ENCODE peak calls at places on chromosome 1, in eight cellular contexts. One of them, this sample, is unnamed.

GRCh38 chr1:245361951-245362350 is 207.2 kb downstream of the KIF26B start:
- DNase-seq in Caki2: no peak
- DNase-seq in fibroblast of lung: no peak
- DNase-seq in stimulated activated CD8-positive, alpha-beta memory T cell treated with anti-CD3 and anti-CD28 coated beads, Interleukin-15, amount 100 ng/mL, for 1 hour: no peak
- DNase-seq in progenitor cell of endocrine pancreas: no peak
- DNase-seq in activated CD4-positive, alpha-beta memory T cell treated with anti-CD3 and anti-CD28 coated beads, Interleukin-2, amount 10 ng/mL, durations not matched to agents 7 days and 5 days: no peak
- DNase-seq in right cardiac atrium: no peak
- DNase-seq in colonic mucosa: no peak
- DNase-seq in this sample: no peak

GRCh38 chr1:32991386-32991785 is 26.8 kb upstream of the RNF19B start:
- DNase-seq in Caki2: peak; percentile 84
- DNase-seq in fibroblast of lung: no peak
- DNase-seq in stimulated activated CD8-positive, alpha-beta memory T cell treated with anti-CD3 and anti-CD28 coated beads, Interleukin-15, amount 100 ng/mL, for 1 hour: no peak
- DNase-seq in progenitor cell of endocrine pancreas: no peak
- DNase-seq in activated CD4-positive, alpha-beta memory T cell treated with anti-CD3 and anti-CD28 coated beads, Interleukin-2, amount 10 ng/mL, durations not matched to agents 7 days and 5 days: no peak
- DNase-seq in right cardiac atrium: no peak
- DNase-seq in colonic mucosa: no peak
- DNase-seq in this sample: no peak

GRCh38 chr1:160256396-160257046 is 5.8 kb downstream of the DCAF8 start:
- DNase-seq in Caki2: peak; percentile 23
- DNase-seq in fibroblast of lung: peak; percentile 89
- DNase-seq in stimulated activated CD8-positive, alpha-beta memory T cell treated with anti-CD3 and anti-CD28 coated beads, Interleukin-15, amount 100 ng/mL, for 1 hour: no peak
- DNase-seq in progenitor cell of endocrine pancreas: no peak
- DNase-seq in activated CD4-positive, alpha-beta memory T cell treated with anti-CD3 and anti-CD28 coated beads, Interleukin-2, amount 10 ng/mL, durations not matched to agents 7 days and 5 days: no peak
- DNase-seq in right cardiac atrium: no peak
- DNase-seq in colonic mucosa: no peak
- DNase-seq in this sample: no peak

GRCh38 chr1:63621075-63621474 is 27.9 kb downstream of the PGM1 start:
- DNase-seq in Caki2: no peak
- DNase-seq in fibroblast of lung: no peak
- DNase-seq in stimulated activated CD8-positive, alpha-beta memory T cell treated with anti-CD3 and anti-CD28 coated beads, Interleukin-15, amount 100 ng/mL, for 1 hour: no peak
- DNase-seq in progenitor cell of endocrine pancreas: no peak
- DNase-seq in activated CD4-positive, alpha-beta memory T cell treated with anti-CD3 and anti-CD28 coated beads, Interleukin-2, amount 10 ng/mL, durations not matched to agents 7 days and 5 days: no peak
- DNase-seq in right cardiac atrium: no peak
- DNase-seq in colonic mucosa: no peak
- DNase-seq in this sample: no peak

GRCh38 chr1:61692155-61692783 is 32.7 kb downstream of the TM2D1 start:
- DNase-seq in Caki2: peak; percentile 60
- DNase-seq in fibroblast of lung: peak; percentile 55
- DNase-seq in stimulated activated CD8-positive, alpha-beta memory T cell treated with anti-CD3 and anti-CD28 coated beads, Interleukin-15, amount 100 ng/mL, for 1 hour: no peak
- DNase-seq in progenitor cell of endocrine pancreas: no peak
- DNase-seq in activated CD4-positive, alpha-beta memory T cell treated with anti-CD3 and anti-CD28 coated beads, Interleukin-2, amount 10 ng/mL, durations not matched to agents 7 days and 5 days: no peak
- DNase-seq in right cardiac atrium: no peak
- DNase-seq in colonic mucosa: peak; percentile 39
- DNase-seq in this sample: no peak

GRCh38 chr1:212794561-212795014 is 2.9 kb downstream of the TATDN3 start:
- DNase-seq in Caki2: no peak
- DNase-seq in fibroblast of lung: no peak
- DNase-seq in stimulated activated CD8-positive, alpha-beta memory T cell treated with anti-CD3 and anti-CD28 coated beads, Interleukin-15, amount 100 ng/mL, for 1 hour: no peak
- DNase-seq in progenitor cell of endocrine pancreas: no peak
- DNase-seq in activated CD4-positive, alpha-beta memory T cell treated with anti-CD3 and anti-CD28 coated beads, Interleukin-2, amount 10 ng/mL, durations not matched to agents 7 days and 5 days: no peak
- DNase-seq in right cardiac atrium: no peak
- DNase-seq in colonic mucosa: no peak
- DNase-seq in this sample: no peak

GRCh38 chr1:182784556-182785171 is 4.9 kb upstream of the NPL start:
- DNase-seq in Caki2: peak; percentile 24
- DNase-seq in fibroblast of lung: peak; percentile 37
- DNase-seq in stimulated activated CD8-positive, alpha-beta memory T cell treated with anti-CD3 and anti-CD28 coated beads, Interleukin-15, amount 100 ng/mL, for 1 hour: no peak
- DNase-seq in progenitor cell of endocrine pancreas: no peak
- DNase-seq in activated CD4-positive, alpha-beta memory T cell treated with anti-CD3 and anti-CD28 coated beads, Interleukin-2, amount 10 ng/mL, durations not matched to agents 7 days and 5 days: no peak
- DNase-seq in right cardiac atrium: no peak
- DNase-seq in colonic mucosa: peak; percentile 24
- DNase-seq in this sample: no peak

GRCh38 chr1:233904979-233905415 is 521 bp downstream of the SLC35F3 start:
- DNase-seq in Caki2: peak; percentile 72
- DNase-seq in fibroblast of lung: peak; percentile 63
- DNase-seq in stimulated activated CD8-positive, alpha-beta memory T cell treated with anti-CD3 and anti-CD28 coated beads, Interleukin-15, amount 100 ng/mL, for 1 hour: no peak
- DNase-seq in progenitor cell of endocrine pancreas: peak; percentile 25
- DNase-seq in activated CD4-positive, alpha-beta memory T cell treated with anti-CD3 and anti-CD28 coated beads, Interleukin-2, amount 10 ng/mL, durations not matched to agents 7 days and 5 days: no peak
- DNase-seq in right cardiac atrium: no peak
- DNase-seq in colonic mucosa: no peak
- DNase-seq in this sample: no peak

GRCh38 chr1:89519779-89520358 is 4.8 kb upstream of the LRRC8B start:
- DNase-seq in Caki2: no peak
- DNase-seq in fibroblast of lung: peak; percentile 25
- DNase-seq in stimulated activated CD8-positive, alpha-beta memory T cell treated with anti-CD3 and anti-CD28 coated beads, Interleukin-15, amount 100 ng/mL, for 1 hour: no peak
- DNase-seq in progenitor cell of endocrine pancreas: no peak
- DNase-seq in activated CD4-positive, alpha-beta memory T cell treated with anti-CD3 and anti-CD28 coated beads, Interleukin-2, amount 10 ng/mL, durations not matched to agents 7 days and 5 days: peak; percentile 49
- DNase-seq in right cardiac atrium: no peak
- DNase-seq in colonic mucosa: no peak
- DNase-seq in this sample: peak; percentile 8

GRCh38 chr1:98903261-98903660 is 101.4 kb downstream of the PLPPR5 start:
- DNase-seq in Caki2: peak; percentile 47
- DNase-seq in fibroblast of lung: peak; percentile 83
- DNase-seq in stimulated activated CD8-positive, alpha-beta memory T cell treated with anti-CD3 and anti-CD28 coated beads, Interleukin-15, amount 100 ng/mL, for 1 hour: no peak
- DNase-seq in progenitor cell of endocrine pancreas: no peak
- DNase-seq in activated CD4-positive, alpha-beta memory T cell treated with anti-CD3 and anti-CD28 coated beads, Interleukin-2, amount 10 ng/mL, durations not matched to agents 7 days and 5 days: no peak
- DNase-seq in right cardiac atrium: no peak
- DNase-seq in colonic mucosa: no peak
- DNase-seq in this sample: no peak

GRCh38 chr1:19866758-19867157 is 15.4 kb upstream of the OTUD3 start:
- DNase-seq in Caki2: peak; percentile 60
- DNase-seq in fibroblast of lung: peak; percentile 19
- DNase-seq in stimulated activated CD8-positive, alpha-beta memory T cell treated with anti-CD3 and anti-CD28 coated beads, Interleukin-15, amount 100 ng/mL, for 1 hour: no peak
- DNase-seq in progenitor cell of endocrine pancreas: no peak
- DNase-seq in activated CD4-positive, alpha-beta memory T cell treated with anti-CD3 and anti-CD28 coated beads, Interleukin-2, amount 10 ng/mL, durations not matched to agents 7 days and 5 days: no peak
- DNase-seq in right cardiac atrium: no peak
- DNase-seq in colonic mucosa: no peak
- DNase-seq in this sample: no peak

GRCh38 chr1:117698398-117699160 is 92.7 kb downstream of the TENT5C start:
- DNase-seq in Caki2: no peak
- DNase-seq in fibroblast of lung: peak; percentile 82
- DNase-seq in stimulated activated CD8-positive, alpha-beta memory T cell treated with anti-CD3 and anti-CD28 coated beads, Interleukin-15, amount 100 ng/mL, for 1 hour: no peak
- DNase-seq in progenitor cell of endocrine pancreas: no peak
- DNase-seq in activated CD4-positive, alpha-beta memory T cell treated with anti-CD3 and anti-CD28 coated beads, Interleukin-2, amount 10 ng/mL, durations not matched to agents 7 days and 5 days: no peak
- DNase-seq in right cardiac atrium: peak; percentile 72
- DNase-seq in colonic mucosa: no peak
- DNase-seq in this sample: no peak

GRCh38 chr1:232877361-232877991 is 72.3 kb downstream of the MAP10 start:
- DNase-seq in Caki2: no peak
- DNase-seq in fibroblast of lung: no peak
- DNase-seq in stimulated activated CD8-positive, alpha-beta memory T cell treated with anti-CD3 and anti-CD28 coated beads, Interleukin-15, amount 100 ng/mL, for 1 hour: no peak
- DNase-seq in progenitor cell of endocrine pancreas: no peak
- DNase-seq in activated CD4-positive, alpha-beta memory T cell treated with anti-CD3 and anti-CD28 coated beads, Interleukin-2, amount 10 ng/mL, durations not matched to agents 7 days and 5 days: no peak
- DNase-seq in right cardiac atrium: no peak
- DNase-seq in colonic mucosa: no peak
- DNase-seq in this sample: no peak

GRCh38 chr1:20753589-20753988 is 21.1 kb upstream of the SH2D5 start:
- DNase-seq in Caki2: no peak
- DNase-seq in fibroblast of lung: peak; percentile 70
- DNase-seq in stimulated activated CD8-positive, alpha-beta memory T cell treated with anti-CD3 and anti-CD28 coated beads, Interleukin-15, amount 100 ng/mL, for 1 hour: no peak
- DNase-seq in progenitor cell of endocrine pancreas: no peak
- DNase-seq in activated CD4-positive, alpha-beta memory T cell treated with anti-CD3 and anti-CD28 coated beads, Interleukin-2, amount 10 ng/mL, durations not matched to agents 7 days and 5 days: no peak
- DNase-seq in right cardiac atrium: no peak
- DNase-seq in colonic mucosa: no peak
- DNase-seq in this sample: no peak

GRCh38 chr1:6185635-6186382 is 5.7 kb upstream of the CHD5 start:
- DNase-seq in Caki2: peak; percentile 33
- DNase-seq in fibroblast of lung: peak; percentile 32
- DNase-seq in stimulated activated CD8-positive, alpha-beta memory T cell treated with anti-CD3 and anti-CD28 coated beads, Interleukin-15, amount 100 ng/mL, for 1 hour: no peak
- DNase-seq in progenitor cell of endocrine pancreas: no peak
- DNase-seq in activated CD4-positive, alpha-beta memory T cell treated with anti-CD3 and anti-CD28 coated beads, Interleukin-2, amount 10 ng/mL, durations not matched to agents 7 days and 5 days: peak; percentile 35
- DNase-seq in right cardiac atrium: no peak
- DNase-seq in colonic mucosa: no peak
- DNase-seq in this sample: peak; percentile 49

This sample was measured in Caco-2.